ENCODE peak calls at places on chromosomes 13 and 19, in seven cellular contexts. D is Caco-2, U is neural progenitor cell, E is Peyer's patch, O is psoas muscle, H is IMR-90, C is kidney epithelial cell. F is an unnamed sample. For H3K36me3, the result is how much of the 10 kb centered on the place peaks cover.

GRCh38 chr19:56109216-56109615 is 11.9 kb downstream of the ZNF787 start:
- DNase-seq in D (no peak), U (no peak), E (no peak), O (no peak), H (peak), C (no peak), F (no peak)

GRCh38 chr19:41399525-41399924 is 1.9 kb downstream of the BCKDHA start:
- DNase-seq in D (no peak), U (no peak), E (no peak), O (no peak), H (no peak), C (no peak), F (no peak)

GRCh38 chr13:114097504-114097892 is 34.9 kb downstream of the RASA3 start:
- DNase-seq in D (no peak), U (no peak), E (no peak), O (no peak), H (no peak), C (no peak), F (no peak)

GRCh38 chr13:80577285-80577684 is 236.4 kb upstream of the SPRY2 start:
- DNase-seq in D (no peak), U (no peak), E (no peak), O (no peak), H (no peak), C (no peak), F (no peak)

GRCh38 chr19:5484398-5485285 is 29.4 kb downstream of the ZNRF4 start:
- DNase-seq in D (no peak), U (peak), E (no peak), O (no peak), H (peak), C (no peak), F (no peak)

GRCh38 chr13:113547248-113547971 is 37.1 kb upstream of the TFDP1 start:
- DNase-seq in D (peak), U (no peak), E (peak), O (no peak), H (peak), C (no peak), F (no peak)

GRCh38 chr13:44364601-44365000 is 9.0 kb upstream of the SERP2 start:
- DNase-seq in D (peak), U (peak), E (no peak), O (no peak), H (peak), C (peak), F (no peak)

GRCh38 chr19:46356670-46357055 is 9.8 kb downstream of the PPP5C start:
- DNase-seq in D (no peak), U (no peak), E (no peak), O (no peak), H (no peak), C (no peak), F (no peak)

GRCh38 chr19:23561341-23561740 is 125.7 kb downstream of the ZNF675 start:
- DNase-seq in D (no peak), U (no peak), E (no peak), O (no peak), H (no peak), C (no peak), F (no peak)

GRCh38 chr13:73162912-73163911 is 104.4 kb downstream of the KLF5 start:
- DNase-seq in D (no peak), U (no peak), E (peak), O (no peak), H (no peak), C (no peak), F (no peak)

GRCh38 chr13:21813844-21814243 is 143.0 kb downstream of the FGF9 start:
- DNase-seq in D (no peak), U (no peak), E (no peak), O (no peak), H (no peak), C (no peak), F (no peak)

GRCh38 chr13:76016799-76017198 is 380.7 kb downstream of the LMO7 start:
- DNase-seq in D (no peak), U (peak), E (peak), O (no peak), H (peak), C (no peak), F (no peak)

GRCh38 chr19:7931221-7932061 is 5.5 kb upstream of the CTXN1 start:
- DNase-seq in D (no peak), U (no peak), E (no peak), O (no peak), H (no peak), C (no peak), F (peak)

GRCh38 chr19:52943884-52944643 is 18.6 kb downstream of the ZNF816 start:
- DNase-seq in D (no peak), U (no peak), E (no peak), O (no peak), H (no peak), C (no peak), F (no peak)

DNA sequence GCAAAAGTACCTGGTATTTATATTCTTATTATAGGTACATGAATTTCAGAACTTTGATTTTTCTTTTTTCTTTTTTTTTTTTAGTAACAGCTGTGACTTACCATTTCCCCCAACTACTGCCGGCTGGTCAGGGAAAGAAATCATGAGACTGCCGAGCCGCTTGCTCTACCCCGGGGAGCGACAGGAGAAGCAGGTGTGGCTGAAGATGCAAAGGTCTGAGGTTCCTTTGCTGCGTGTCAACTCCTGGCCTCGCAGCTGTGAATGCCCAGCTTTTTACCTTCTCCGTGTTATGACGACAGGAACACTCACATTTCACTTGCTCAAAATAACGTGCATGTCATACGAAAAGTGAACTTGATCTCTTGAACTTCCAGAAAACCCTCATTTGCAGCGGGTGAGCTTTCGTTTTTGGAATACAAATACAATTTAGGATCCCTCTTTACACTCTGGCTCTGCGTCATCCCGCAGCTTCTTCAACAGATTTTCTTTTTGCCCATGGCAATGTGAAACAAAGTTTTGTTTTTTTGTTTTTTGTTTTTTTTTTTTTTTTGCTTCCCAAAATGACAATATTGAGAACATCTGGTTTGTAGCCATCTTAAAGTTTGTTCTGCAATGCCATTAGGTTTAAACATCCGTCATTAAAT is 117.9 kb downstream of the EFNB2 start:
- DNase-seq in D (no peak), U (no peak), E (peak), O (no peak), H (no peak), C (no peak), F (no peak)
- H3K4me3 ChIP-seq in D (peak), U (no peak), E (no peak), O (peak), H (no peak), C (no peak), F (no peak)

DNA sequence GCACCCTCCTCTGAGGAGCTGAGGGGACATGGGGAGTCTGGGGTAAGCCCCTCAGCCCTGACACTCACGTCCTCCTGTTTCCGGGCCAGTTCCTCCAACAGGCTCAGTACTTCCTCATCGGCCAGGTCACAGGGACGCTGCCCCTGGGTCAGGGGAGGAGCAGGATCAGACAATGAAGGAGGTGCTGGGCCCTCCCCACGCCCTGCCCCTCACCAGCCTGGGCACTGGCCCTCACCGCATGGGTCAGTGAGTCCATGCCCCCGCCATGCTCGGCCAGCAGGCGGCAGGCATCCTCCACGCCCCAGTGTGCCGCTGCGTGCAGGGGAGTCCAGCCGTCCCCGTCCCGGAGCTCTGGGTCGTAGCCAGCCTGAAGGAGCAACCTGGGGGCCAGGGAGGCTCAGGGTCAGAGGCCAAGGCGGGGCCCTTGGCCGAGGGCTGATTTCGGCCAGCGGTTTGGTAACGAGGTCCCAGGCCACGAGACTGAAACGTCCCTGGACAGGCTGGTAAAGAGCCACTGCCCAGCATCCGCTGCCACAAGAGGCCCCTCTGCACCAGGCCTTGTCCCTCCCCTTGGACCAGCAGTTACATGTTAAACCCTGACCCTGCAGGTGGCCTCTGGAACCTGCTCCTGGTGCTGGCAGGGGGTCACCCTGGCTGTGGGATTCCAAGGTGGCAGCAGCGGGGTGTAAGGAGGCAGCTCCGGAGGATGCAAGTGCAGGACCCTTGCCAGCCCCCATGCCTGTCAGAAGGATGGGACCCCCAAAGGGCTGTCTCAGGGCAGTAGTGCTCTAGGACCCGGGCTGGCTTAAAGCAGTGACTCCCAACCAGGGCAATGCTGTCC is 18.5 kb downstream of the PPP1R12C start:
- DNase-seq in D (no peak), U (no peak), E (no peak), O (peak), H (no peak), C (no peak), F (no peak)
- TF ChIP-seq CTCF in D (no peak), U (peak), E (no peak), O (no peak), H (no peak), C (peak), F (no peak)

GRCh38 chr19:1847348-1847683 is 967 bp downstream of the REXO1 start:
- DNase-seq in D (no peak), U (no peak), E (no peak), O (no peak), H (no peak), C (no peak), F (no peak)

GRCh38 chr19:1844536-1845515 is 3.5 kb downstream of the REXO1 start:
- DNase-seq in D (no peak), U (no peak), E (no peak), O (no peak), H (no peak), C (no peak), F (no peak)

GRCh38 chr19:1843646-1844394 is 4.5 kb downstream of the REXO1 start:
- DNase-seq in D (no peak), U (peak), E (no peak), O (no peak), H (no peak), C (no peak), F (no peak)

GRCh38 chr19:1846517-1847205 is 1.6 kb downstream of the REXO1 start:
- DNase-seq in D (no peak), U (no peak), E (no peak), O (no peak), H (no peak), C (no peak), F (no peak)

GRCh38 chr19:1845642-1846041 is 2.6 kb downstream of the REXO1 start:
- DNase-seq in D (no peak), U (no peak), E (no peak), O (no peak), H (no peak), C (no peak), F (no peak)
- H3K36me3 ChIP-seq in D (under half), U (under half), E (under half), O (under half), H (under half), C (under half), F (under half)

GRCh38 chr19:18224525-18225354 is 1.5 kb downstream of the PDE4C start:
- DNase-seq in D (peak), U (peak), E (peak), O (peak), H (peak), C (peak), F (peak)
- H3K4me3 ChIP-seq in D (peak), U (peak), E (peak), O (peak), H (peak), C (peak), F (peak)

GRCh38 chr19:51664997-51665396 is 18.4 kb upstream of the SIGLEC14 start:
- DNase-seq in D (no peak), U (no peak), E (no peak), O (no peak), H (no peak), C (no peak), F (no peak)
- TF ChIP-seq CTCF in D (no peak), U (no peak), E (no peak), O (no peak), H (peak), C (peak), F (no peak)